ENCODE peak calls at places on chromosomes 6 and 20, in six cellular contexts. T, A, J, S, Y and H are unnamed samples.

GRCh38 chr20:8361008-8361652 is 229.1 kb downstream of the PLCB1 start:
- DNase-seq in S (peak), Y (peak), T (no peak), J (peak), A (no peak), H (no peak)

GRCh38 chr6:163563303-163563702 is 148.8 kb downstream of the QKI start:
- DNase-seq in S (no peak), J (no peak), T (no peak), A (no peak), Y (no peak), H (no peak)

GRCh38 chr6:36676142-36677058 is 2.1 kb upstream of the CDKN1A start:
- DNase-seq in Y (no peak), A (no peak), J (peak), T (no peak), S (no peak), H (no peak)

GRCh38 chr6:27532820-27533538 is 60.1 kb upstream of the ZNF184 start:
- DNase-seq in Y (no peak), T (no peak), A (no peak), J (no peak), S (peak), H (no peak)

GRCh38 chr6:35605600-35605999 is 83.1 kb downstream of the FKBP5 start:
- DNase-seq in A (no peak), Y (no peak), T (no peak), S (no peak), J (no peak), H (no peak)

GRCh38 chr6:6811151-6812002 is 222.9 kb downstream of the LY86 start:
- DNase-seq in Y (no peak), T (peak), S (peak), J (peak), A (no peak), H (no peak)

GRCh38 chr6:36120979-36121706 is 9.2 kb upstream of the MAPK13 start:
- DNase-seq in Y (peak), J (peak), A (peak), T (no peak), S (peak), H (no peak)

GRCh38 chr6:6968731-6969552 is 138.8 kb upstream of the RREB1 start:
- DNase-seq in T (no peak), S (no peak), A (no peak), Y (no peak), J (no peak), H (no peak)

GRCh38 chr6:15470746-15471145 is 192.1 kb downstream of the DTNBP1 start:
- DNase-seq in S (no peak), J (no peak), Y (no peak), A (no peak), T (no peak), H (no peak)

GRCh38 chr6:14079433-14079832 is 38.1 kb upstream of the CD83 start:
- DNase-seq in T (no peak), S (peak), A (no peak), J (no peak), Y (no peak), H (no peak)

GRCh38 chr6:169692516-169692915 is 9.3 kb downstream of the WDR27 start:
- DNase-seq in A (no peak), J (no peak), S (no peak), T (no peak), Y (no peak), H (no peak)

GRCh38 chr6:31094389-31094881 is 17.9 kb downstream of the C6orf15 start:
- DNase-seq in Y (peak), S (peak), J (no peak), T (no peak), A (no peak), H (no peak)

GRCh38 chr6:129567374-129567773 is 142.6 kb downstream of the ARHGAP18 start:
- DNase-seq in T (peak), S (peak), J (peak), Y (no peak), A (no peak), H (peak)

GRCh38 chr6:190596-191395 is 101.5 kb upstream of the DUSP22 start:
- DNase-seq in S (no peak), A (peak), Y (peak), J (peak), T (peak), H (no peak)

GRCh38 chr20:4830696-4831095 is 109.0 kb downstream of the PRND start:
- DNase-seq in J (no peak), S (no peak), A (no peak), Y (no peak), T (no peak), H (no peak)

GRCh38 chr20:1800777-1801176 is 94.4 kb upstream of the SIRPA start:
- DNase-seq in Y (no peak), T (no peak), J (no peak), S (peak), A (no peak), H (no peak)

GRCh38 chr20:24441600-24441999 is 27.8 kb upstream of the SYNDIG1 start:
- DNase-seq in S (no peak), Y (no peak), A (no peak), T (no peak), J (no peak), H (no peak)

GRCh38 chr6:113859349-113860164 is 2.4 kb downstream of the MARCKS start:
- DNase-seq in T (peak), J (peak), S (peak), A (peak), Y (no peak), H (peak)
- H3K4me3 ChIP-seq in T (peak), J (peak), S (peak), A (peak), Y (no peak), H (peak)

GRCh38 chr6:151100326-151100725 is 139.4 kb upstream of the AKAP12 start:
- DNase-seq in Y (no peak), S (no peak), A (no peak), J (no peak), T (no peak), H (no peak)
- H3K4me3 ChIP-seq in Y (no peak), S (no peak), A (no peak), J (no peak), T (no peak), H (no peak)

GRCh38 chr6:167304912-167305311 is 13.8 kb downstream of the UNC93A start:
- DNase-seq in J (no peak), Y (no peak), T (no peak), A (no peak), S (no peak), H (no peak)
- H3K4me3 ChIP-seq in J (no peak), Y (no peak), T (no peak), A (no peak), S (no peak), H (no peak)

GRCh38 chr6:157630463-157631080 is 192.5 kb upstream of the SNX9 start:
- DNase-seq in J (no peak), A (no peak), Y (no peak), S (no peak), T (no peak), H (no peak)
- H3K4me3 ChIP-seq in J (no peak), A (no peak), Y (no peak), S (no peak), T (no peak), H (no peak)